ENCODE peak calls at places on chromosomes 2 and 18, in four cellular contexts. One of them, this sample, is unnamed.
A peak's percentile ranks its signal among the peaks of the same experiment; 100 is the strongest.

GRCh38 chr18:45916302-45916701 is 50.8 kb downstream of the EPG5 start:
- DNase-seq in left ventricle myocardium inferior: no peak
- DNase-seq in cardiac muscle cell: no peak
- DNase-seq in left lung: no peak
- DNase-seq in this sample: no peak

GRCh38 chr2:109471656-109472055 is 142.1 kb downstream of the SEPTIN10 start:
- DNase-seq in left ventricle myocardium inferior: no peak
- DNase-seq in cardiac muscle cell: peak; percentile 49
- DNase-seq in left lung: no peak
- DNase-seq in this sample: no peak

GRCh38 chr2:73283545-73284295 is 558 bp downstream of the FBXO41 start:
- DNase-seq in left ventricle myocardium inferior: no peak
- DNase-seq in cardiac muscle cell: no peak
- DNase-seq in left lung: peak; percentile 81
- DNase-seq in this sample: no peak

GRCh38 chr18:23853448-23854210 is 160.9 kb upstream of the TTC39C start:
- DNase-seq in left ventricle myocardium inferior: no peak
- DNase-seq in cardiac muscle cell: no peak
- DNase-seq in left lung: no peak
- DNase-seq in this sample: no peak

GRCh38 chr2:112050311-112050710 is 4.8 kb upstream of the TMEM87B start:
- DNase-seq in left ventricle myocardium inferior: no peak
- DNase-seq in cardiac muscle cell: no peak
- DNase-seq in left lung: no peak
- DNase-seq in this sample: no peak

GRCh38 chr18:41993151-41993550 is 38.1 kb downstream of the PIK3C3 start:
- DNase-seq in left ventricle myocardium inferior: no peak
- DNase-seq in cardiac muscle cell: no peak
- DNase-seq in left lung: no peak
- DNase-seq in this sample: no peak

GRCh38 chr2:20781656-20782265 is 41.1 kb downstream of the LDAH start:
- DNase-seq in left ventricle myocardium inferior: no peak
- DNase-seq in cardiac muscle cell: peak; percentile 19
- DNase-seq in left lung: no peak
- DNase-seq in this sample: no peak

GRCh38 chr2:23153484-23153883 is 231.5 kb upstream of the KLHL29 start:
- DNase-seq in left ventricle myocardium inferior: no peak
- DNase-seq in cardiac muscle cell: no peak
- DNase-seq in left lung: no peak
- DNase-seq in this sample: no peak

GRCh38 chr2:118120001-118120400 is 31.7 kb downstream of the INSIG2 start:
- DNase-seq in left ventricle myocardium inferior: no peak
- DNase-seq in cardiac muscle cell: no peak
- DNase-seq in left lung: no peak
- DNase-seq in this sample: no peak

GRCh38 chr2:77328125-77328524 is 194.1 kb downstream of the LRRTM4 start:
- DNase-seq in left ventricle myocardium inferior: no peak
- DNase-seq in cardiac muscle cell: peak; percentile 11
- DNase-seq in left lung: no peak
- DNase-seq in this sample: no peak

GRCh38 chr2:124975224-124975623 is 950.1 kb downstream of the CNTNAP5 start:
- DNase-seq in left ventricle myocardium inferior: no peak
- DNase-seq in cardiac muscle cell: no peak
- DNase-seq in left lung: no peak
- DNase-seq in this sample: no peak

GRCh38 chr18:60668583-60668982 is 296.0 kb upstream of the MC4R start:
- DNase-seq in left ventricle myocardium inferior: no peak
- DNase-seq in cardiac muscle cell: no peak
- DNase-seq in left lung: no peak
- DNase-seq in this sample: no peak

GRCh38 chr2:231679906-231680283 is 28.4 kb upstream of the PTMA start:
- DNase-seq in left ventricle myocardium inferior: no peak
- DNase-seq in cardiac muscle cell: no peak
- DNase-seq in left lung: no peak
- DNase-seq in this sample: no peak

GRCh38 chr2:176398783-176399182 is 129.5 kb downstream of the MTX2 start:
- DNase-seq in left ventricle myocardium inferior: no peak
- DNase-seq in cardiac muscle cell: no peak
- DNase-seq in left lung: no peak
- DNase-seq in this sample: no peak

GRCh38 chr2:69250981-69251380 is 136.0 kb downstream of the GFPT1 start:
- DNase-seq in left ventricle myocardium inferior: no peak
- DNase-seq in cardiac muscle cell: no peak
- DNase-seq in left lung: no peak
- DNase-seq in this sample: no peak

GRCh38 chr18:56068030-56068671 is 480.2 kb upstream of the TCF4 start:
- DNase-seq in left ventricle myocardium inferior: no peak
- DNase-seq in cardiac muscle cell: no peak
- DNase-seq in left lung: no peak
- DNase-seq in this sample: no peak

GRCh38 chr2:66850406-66850805 is 415.5 kb downstream of the MEIS1 start:
- DNase-seq in left ventricle myocardium inferior: no peak
- DNase-seq in cardiac muscle cell: no peak
- DNase-seq in left lung: no peak
- DNase-seq in this sample: no peak

GRCh38 chr2:10407841-10408648 is 40.1 kb downstream of the ODC1 start:
- DNase-seq in left ventricle myocardium inferior: no peak
- DNase-seq in cardiac muscle cell: no peak
- DNase-seq in left lung: no peak
- DNase-seq in this sample: peak; percentile 48

GRCh38 chr2:200435379-200435778 is 74.5 kb downstream of the KCTD18 start:
- DNase-seq in left ventricle myocardium inferior: no peak
- DNase-seq in cardiac muscle cell: no peak
- DNase-seq in left lung: no peak
- DNase-seq in this sample: no peak

GRCh38 chr2:221780281-221780688 is 208.2 kb upstream of the EPHA4 start:
- DNase-seq in left ventricle myocardium inferior: no peak
- DNase-seq in cardiac muscle cell: no peak
- DNase-seq in left lung: no peak
- DNase-seq in this sample: no peak

GRCh38 chr2:84741182-84741822 is 139.6 kb downstream of the TRABD2A start:
- DNase-seq in left ventricle myocardium inferior: no peak
- DNase-seq in cardiac muscle cell: peak; percentile 8
- DNase-seq in left lung: no peak
- DNase-seq in this sample: peak; percentile 21

GRCh38 chr2:3076848-3077735 is 300.5 kb downstream of the EIPR1 start:
- DNase-seq in left ventricle myocardium inferior: no peak
- DNase-seq in cardiac muscle cell: no peak
- DNase-seq in left lung: peak; percentile 70
- DNase-seq in this sample: no peak

GRCh38 chr18:23918395-23919032 is 96.0 kb upstream of the TTC39C start:
- DNase-seq in left ventricle myocardium inferior: peak; percentile 68
- DNase-seq in cardiac muscle cell: peak; percentile 88
- DNase-seq in left lung: no peak
- DNase-seq in this sample: peak; percentile 81

GRCh38 chr2:165793779-165794519 is at the start of gene GALNT3:
- DNase-seq in left ventricle myocardium inferior: no peak
- DNase-seq in cardiac muscle cell: peak; percentile 34
- DNase-seq in left lung: peak; percentile 95
- DNase-seq in this sample: no peak

GRCh38 chr2:57906152-57906732 is 140.4 kb upstream of the VRK2 start:
- DNase-seq in left ventricle myocardium inferior: no peak
- DNase-seq in cardiac muscle cell: peak; percentile 57
- DNase-seq in left lung: no peak
- DNase-seq in this sample: no peak

GRCh38 chr2:46974659-46975058 is 59.1 kb upstream of the MCFD2 start:
- DNase-seq in left ventricle myocardium inferior: no peak
- DNase-seq in cardiac muscle cell: no peak
- DNase-seq in left lung: peak; percentile 74
- DNase-seq in this sample: no peak

GRCh38 chr2:61689526-61689925 is 151.4 kb upstream of the XPO1 start:
- DNase-seq in left ventricle myocardium inferior: no peak
- DNase-seq in cardiac muscle cell: no peak
- DNase-seq in left lung: no peak
- DNase-seq in this sample: no peak

GRCh38 chr2:188046437-188046836 is 245.2 kb upstream of the GULP1 start:
- DNase-seq in left ventricle myocardium inferior: no peak
- DNase-seq in cardiac muscle cell: no peak
- DNase-seq in left lung: no peak
- DNase-seq in this sample: no peak

GRCh38 chr18:74898965-74899364 is 301.3 kb downstream of the ZNF407 start:
- DNase-seq in left ventricle myocardium inferior: no peak
- DNase-seq in cardiac muscle cell: no peak
- DNase-seq in left lung: no peak
- DNase-seq in this sample: no peak

GRCh38 chr18:77815666-77816338 is 566.2 kb downstream of the GALR1 start:
- DNase-seq in left ventricle myocardium inferior: no peak
- DNase-seq in cardiac muscle cell: no peak
- DNase-seq in left lung: no peak
- DNase-seq in this sample: no peak

GRCh38 chr18:13543811-13544732 is 182.3 kb downstream of the FAM210A start:
- DNase-seq in left ventricle myocardium inferior: no peak
- DNase-seq in cardiac muscle cell: no peak
- DNase-seq in left lung: no peak
- DNase-seq in this sample: no peak

GRCh38 chr2:133169527-133169926 is 398.7 kb downstream of the NCKAP5 start:
- DNase-seq in left ventricle myocardium inferior: no peak
- DNase-seq in cardiac muscle cell: no peak
- DNase-seq in left lung: no peak
- DNase-seq in this sample: no peak

GRCh38 chr2:182980115-182980514 is 58.1 kb downstream of the NCKAP1 start:
- DNase-seq in left ventricle myocardium inferior: no peak
- DNase-seq in cardiac muscle cell: peak; percentile 52
- DNase-seq in left lung: no peak
- DNase-seq in this sample: no peak

GRCh38 chr2:96636772-96637171 is 1.3 kb downstream of the KANSL3 start:
- DNase-seq in left ventricle myocardium inferior: no peak
- DNase-seq in cardiac muscle cell: no peak
- DNase-seq in left lung: no peak
- DNase-seq in this sample: no peak

GRCh38 chr2:142290931-142291330 is 160.1 kb upstream of the LRP1B start:
- DNase-seq in left ventricle myocardium inferior: no peak
- DNase-seq in cardiac muscle cell: no peak
- DNase-seq in left lung: no peak
- DNase-seq in this sample: no peak

GRCh38 chr2:172578054-172578453 is 22.2 kb downstream of the PDK1 start:
- DNase-seq in left ventricle myocardium inferior: no peak
- DNase-seq in cardiac muscle cell: no peak
- DNase-seq in left lung: no peak
- DNase-seq in this sample: no peak

GRCh38 chr2:72115361-72116080 is 32.1 kb downstream of the CYP26B1 start:
- DNase-seq in left ventricle myocardium inferior: no peak
- DNase-seq in cardiac muscle cell: no peak
- DNase-seq in left lung: peak; percentile 81
- DNase-seq in this sample: no peak

GRCh38 chr18:63234839-63235238 is 84.7 kb downstream of the BCL2 start:
- DNase-seq in left ventricle myocardium inferior: no peak
- DNase-seq in cardiac muscle cell: no peak
- DNase-seq in left lung: no peak
- DNase-seq in this sample: no peak

GRCh38 chr18:63236990-63237389 is 82.6 kb downstream of the BCL2 start:
- DNase-seq in left ventricle myocardium inferior: peak; percentile 25
- DNase-seq in cardiac muscle cell: no peak
- DNase-seq in left lung: peak; percentile 77
- DNase-seq in this sample: no peak

GRCh38 chr18:63237486-63237885 is 82.1 kb downstream of the BCL2 start:
- DNase-seq in left ventricle myocardium inferior: no peak
- DNase-seq in cardiac muscle cell: no peak
- DNase-seq in left lung: no peak
- DNase-seq in this sample: no peak

GRCh38 chr18:63237911-63238710 is 81.5 kb downstream of the BCL2 start:
- DNase-seq in left ventricle myocardium inferior: no peak
- DNase-seq in cardiac muscle cell: peak; percentile 64
- DNase-seq in left lung: no peak
- DNase-seq in this sample: no peak

GRCh38 chr18:63236417-63236816 is 83.2 kb downstream of the BCL2 start:
- DNase-seq in left ventricle myocardium inferior: peak; percentile 26
- DNase-seq in cardiac muscle cell: no peak
- DNase-seq in left lung: peak; percentile 61
- DNase-seq in this sample: no peak
- H3K27ac ChIP-seq in left ventricle myocardium inferior: peak overlapping the region; percentile 76
- H3K27ac ChIP-seq in cardiac muscle cell: no peak overlapping the region
- H3K27ac ChIP-seq in left lung: peak overlapping the region; percentile 95
- H3K27ac ChIP-seq in this sample: no peak overlapping the region

GRCh38 chr2:28663359-28663758 is 88.3 kb upstream of the PPP1CB start:
- DNase-seq in left ventricle myocardium inferior: no peak
- DNase-seq in cardiac muscle cell: no peak
- DNase-seq in left lung: no peak
- DNase-seq in this sample: no peak
- TF ChIP-seq CTCF in left ventricle myocardium inferior: peak; percentile 31
- TF ChIP-seq CTCF in cardiac muscle cell: peak; percentile 25
- TF ChIP-seq CTCF in left lung: no peak
- TF ChIP-seq CTCF in this sample: no peak

GRCh38 chr18:72692086-72692485 is 147.9 kb upstream of the CBLN2 start:
- DNase-seq in left ventricle myocardium inferior: no peak
- DNase-seq in cardiac muscle cell: peak; percentile 32
- DNase-seq in left lung: no peak
- DNase-seq in this sample: no peak
- H3K27ac ChIP-seq in left ventricle myocardium inferior: no peak overlapping the region
- H3K27ac ChIP-seq in cardiac muscle cell: no peak overlapping the region
- H3K27ac ChIP-seq in left lung: no peak overlapping the region
- H3K27ac ChIP-seq in this sample: no peak overlapping the region

DNA sequence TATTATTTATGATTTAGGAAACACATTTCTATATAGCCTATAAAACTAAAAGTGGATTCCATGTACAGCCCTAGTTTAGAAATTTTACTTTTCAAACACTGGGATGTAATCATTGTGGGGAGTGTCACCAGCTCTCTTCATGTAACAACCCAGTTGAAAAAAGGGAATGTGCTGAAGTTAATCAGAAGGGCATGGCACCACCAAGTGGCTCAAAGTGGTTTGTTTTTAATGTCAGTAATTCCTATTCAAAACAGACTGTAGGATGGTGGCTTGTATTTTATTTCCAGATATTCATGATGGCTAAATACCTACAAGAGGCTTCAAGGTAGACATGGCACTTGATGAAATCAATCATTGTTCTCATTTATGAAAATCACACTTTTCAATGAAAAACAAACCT is 58.1 kb upstream of the TMEM182 start:
- DNase-seq in left ventricle myocardium inferior: no peak
- DNase-seq in cardiac muscle cell: peak; percentile 59
- DNase-seq in left lung: no peak
- DNase-seq in this sample: no peak
- TF ChIP-seq CTCF in left ventricle myocardium inferior: peak; percentile 54
- TF ChIP-seq CTCF in cardiac muscle cell: peak; percentile 40
- TF ChIP-seq CTCF in left lung: no peak
- TF ChIP-seq CTCF in this sample: peak; percentile 47

GRCh38 chr2:207561386-207562080 is 31.8 kb downstream of the CREB1 start:
- DNase-seq in left ventricle myocardium inferior: no peak
- DNase-seq in cardiac muscle cell: no peak
- DNase-seq in left lung: no peak
- DNase-seq in this sample: no peak
- H3K27ac ChIP-seq in left ventricle myocardium inferior: peak overlapping the region; percentile 60
- H3K27ac ChIP-seq in cardiac muscle cell: peak overlapping the region; percentile 3
- H3K27ac ChIP-seq in left lung: no peak overlapping the region
- H3K27ac ChIP-seq in this sample: no peak overlapping the region

GRCh38 chr2:233643128-233643527 is 6.9 kb downstream of the UGT1A10 start:
- DNase-seq in left ventricle myocardium inferior: no peak
- DNase-seq in cardiac muscle cell: no peak
- DNase-seq in left lung: no peak
- DNase-seq in this sample: no peak
- TF ChIP-seq CTCF in left ventricle myocardium inferior: no peak
- TF ChIP-seq CTCF in cardiac muscle cell: peak; percentile 17
- TF ChIP-seq CTCF in left lung: no peak
- TF ChIP-seq CTCF in this sample: no peak